ENCODE peak calls at places on chromosomes 3 and 15, in five cellular contexts. G is Peyer's patch; B is tibial nerve; L is CD4-positive, alpha-beta T cell; S is CD8-positive, alpha-beta memory T cell. H is an unnamed sample.

GRCh38 chr3:115074502-115074901 is 72.6 kb downstream of the ZBTB20 start:
- DNase-seq in G (no peak), B (no peak), S (no peak), L (no peak), H (no peak)

GRCh38 chr3:107268461-107268860 is 108.8 kb upstream of the CCDC54 start:
- DNase-seq in L (no peak), B (no peak), S (no peak), G (no peak), H (no peak)

GRCh38 chr15:43954181-43954621 is 127.4 kb downstream of the WDR76 start:
- DNase-seq in S (no peak), G (no peak), B (no peak), L (no peak), H (peak)

GRCh38 chr3:32901005-32901932 is 50.2 kb upstream of the CCR4 start:
- DNase-seq in B (no peak), G (no peak), S (no peak), L (no peak), H (no peak)

GRCh38 chr15:87672309-87672897 is 584.1 kb downstream of the NTRK3 start:
- DNase-seq in G (no peak), L (no peak), B (no peak), S (no peak), H (no peak)

GRCh38 chr3:187719628-187720336 is 17.4 kb upstream of the RTP2 start:
- DNase-seq in B (no peak), L (no peak), S (no peak), G (no peak), H (peak)

GRCh38 chr3:20682573-20682972 is 496.6 kb upstream of the SGO1 start:
- DNase-seq in S (no peak), G (no peak), B (no peak), L (no peak), H (no peak)

GRCh38 chr3:189132125-189132744 is 39.5 kb upstream of the TPRG1 start:
- DNase-seq in L (peak), S (peak), G (no peak), B (no peak), H (no peak)

GRCh38 chr15:70976856-70977255 is 84.2 kb downstream of the LRRC49 start:
- DNase-seq in L (no peak), G (no peak), S (no peak), B (no peak), H (no peak)

GRCh38 chr3:71062920-71063767 is 520.4 kb downstream of the FOXP1 start:
- DNase-seq in G (no peak), L (no peak), B (no peak), S (no peak), H (no peak)

GRCh38 chr3:128735287-128735686 is 9.3 kb downstream of the RAB7A start:
- DNase-seq in B (no peak), G (no peak), S (no peak), L (no peak), H (no peak)

GRCh38 chr3:15694628-15695027 is 93.1 kb downstream of the BTD start:
- DNase-seq in S (no peak), B (no peak), G (no peak), L (no peak), H (no peak)

GRCh38 chr15:70503073-70503745 is 260.1 kb downstream of the UACA start:
- DNase-seq in G (no peak), S (no peak), L (no peak), B (no peak), H (no peak)

GRCh38 chr15:77642793-77643430 is 10.2 kb upstream of the LINGO1 start:
- DNase-seq in L (no peak), S (no peak), B (no peak), G (peak), H (no peak)

GRCh38 chr15:39403674-39404117 is 177.2 kb upstream of the THBS1 start:
- DNase-seq in G (no peak), B (no peak), S (no peak), L (no peak), H (no peak)

GRCh38 chr15:71337197-71337845 is 222.1 kb downstream of the THSD4 start:
- DNase-seq in G (no peak), B (no peak), L (no peak), S (no peak), H (no peak)

GRCh38 chr3:117696871-117697270 is 987.3 kb downstream of the TUSC7 start:
- DNase-seq in L (no peak), B (no peak), G (no peak), S (no peak), H (no peak)

GRCh38 chr15:51917493-51917892 is 54.1 kb downstream of the LEO1 start:
- DNase-seq in B (no peak), L (no peak), G (no peak), S (no peak), H (no peak)

GRCh38 chr3:154431043-154431442 is 1.1 kb upstream of the GPR149 start:
- DNase-seq in L (no peak), B (no peak), S (no peak), G (no peak), H (no peak)

GRCh38 chr3:176505878-176506621 is 691.2 kb downstream of the TBL1XR1 start:
- DNase-seq in G (no peak), B (no peak), S (no peak), L (no peak), H (no peak)

GRCh38 chr3:159668461-159668860 is 320.2 kb upstream of the IL12A start:
- DNase-seq in G (no peak), L (no peak), B (no peak), S (no peak), H (no peak)

GRCh38 chr15:51403072-51403878 is 61.8 kb downstream of the GLDN start:
- DNase-seq in S (no peak), G (no peak), B (no peak), L (no peak), H (no peak)

GRCh38 chr15:65377105-65377975 is 462 bp downstream of the IGDCC3 start:
- DNase-seq in G (peak), S (no peak), B (no peak), L (no peak), H (no peak)

GRCh38 chr3:189974372-189974771 is 146.3 kb downstream of the P3H2 start:
- DNase-seq in S (no peak), G (no peak), B (no peak), L (no peak), H (no peak)

GRCh38 chr3:160968731-160969130 is 136.4 kb downstream of the B3GALNT1 start:
- DNase-seq in G (no peak), S (no peak), L (no peak), B (no peak), H (no peak)

GRCh38 chr15:73948396-73948795 is 22.1 kb downstream of the LOXL1 start:
- DNase-seq in L (no peak), B (no peak), G (peak), S (no peak), H (no peak)

GRCh38 chr3:104763007-104763406 is 603.7 kb upstream of the ALCAM start:
- DNase-seq in L (no peak), S (no peak), B (no peak), G (no peak), H (peak)

GRCh38 chr3:98613616-98614015 is 20.2 kb upstream of the CPOX start:
- DNase-seq in B (no peak), S (no peak), L (no peak), G (no peak), H (no peak)

GRCh38 chr3:21377366-21377765 is 373.6 kb downstream of the ZNF385D start:
- DNase-seq in S (no peak), B (no peak), G (no peak), L (no peak), H (no peak)

GRCh38 chr3:126478581-126479310 is 3.1 kb upstream of the ZXDC start:
- DNase-seq in L (no peak), S (no peak), B (no peak), G (peak), H (no peak)

GRCh38 chr3:126476166-126476975 is 680 bp upstream of the ZXDC start:
- DNase-seq in S (no peak), B (peak), G (no peak), L (peak), H (no peak)

GRCh38 chr3:126475411-126476114 is at the start of gene ZXDC:
- DNase-seq in S (peak), B (peak), L (peak), G (peak), H (peak)

GRCh38 chr3:126474498-126475410 is 937 bp downstream of the ZXDC start:
- DNase-seq in B (no peak), L (no peak), S (peak), G (peak), H (no peak)

GRCh38 chr3:126476976-126477330 is 1.3 kb upstream of the ZXDC start:
- DNase-seq in S (no peak), G (peak), B (no peak), L (no peak), H (no peak)
- H3K27ac ChIP-seq in S (no peak), G (no peak), B (peak), L (no peak), H (no peak)

GRCh38 chr15:85743392-85744045 is 51.2 kb downstream of the KLHL25 start:
- DNase-seq in G (no peak), L (no peak), S (no peak), B (no peak), H (no peak)

GRCh38 chr15:85741662-85742061 is 53.1 kb downstream of the KLHL25 start:
- DNase-seq in S (no peak), G (no peak), L (no peak), B (no peak), H (no peak)

GRCh38 chr15:85744636-85745422 is 49.9 kb downstream of the KLHL25 start:
- DNase-seq in G (no peak), S (no peak), B (no peak), L (no peak), H (no peak)

GRCh38 chr15:85741021-85741421 is 53.7 kb downstream of the KLHL25 start:
- DNase-seq in L (no peak), G (no peak), B (no peak), S (no peak), H (no peak)

DNA sequence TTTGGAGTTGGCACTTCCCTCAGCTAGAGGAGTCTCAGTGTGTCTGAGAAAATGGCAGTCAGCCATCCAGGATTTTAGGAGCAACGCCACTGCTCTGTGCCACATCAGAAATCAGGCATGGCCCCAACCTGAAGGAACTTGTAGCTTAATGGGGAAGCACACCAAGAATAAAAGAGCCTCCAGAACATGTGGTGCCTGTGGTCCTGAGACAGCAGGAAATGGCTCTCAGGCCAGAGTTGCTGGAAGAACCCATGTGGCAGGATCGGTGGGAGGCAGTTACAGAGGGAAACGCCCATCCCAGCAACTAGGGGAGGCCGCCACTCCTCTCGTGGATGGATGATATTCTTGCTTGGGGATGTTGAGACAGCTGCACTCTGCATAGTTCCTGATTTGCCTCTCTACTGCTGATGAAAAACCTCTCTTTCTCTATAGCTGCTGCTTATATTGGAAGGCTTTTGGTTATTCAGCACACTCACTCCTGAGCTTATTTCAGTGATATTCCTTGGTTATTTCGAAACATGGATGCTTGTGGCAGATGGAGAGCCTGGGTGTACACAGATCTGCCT is 52.5 kb downstream of the KLHL25 start:
- DNase-seq in L (no peak), G (no peak), S (no peak), B (no peak), H (no peak)
- H3K27ac ChIP-seq in L (no peak), G (no peak), S (no peak), B (no peak), H (peak)

GRCh38 chr15:85693277-85693676 is 101.4 kb downstream of the KLHL25 start:
- DNase-seq in B (no peak), L (no peak), G (no peak), S (no peak), H (no peak)

GRCh38 chr15:85690546-85691226 is 104.0 kb downstream of the KLHL25 start:
- DNase-seq in L (no peak), B (no peak), G (no peak), S (no peak), H (no peak)

GRCh38 chr15:85694086-85694485 is 100.6 kb downstream of the KLHL25 start:
- DNase-seq in L (no peak), G (no peak), B (no peak), S (no peak), H (no peak)

GRCh38 chr15:85691350-85692240 is 103.1 kb downstream of the KLHL25 start:
- DNase-seq in G (no peak), L (no peak), S (no peak), B (no peak), H (no peak)

GRCh38 chr15:85692873-85693272 is 101.9 kb downstream of the KLHL25 start:
- DNase-seq in S (peak), L (no peak), G (no peak), B (no peak), H (no peak)
- H3K27ac ChIP-seq in S (peak), L (peak), G (peak), B (peak), H (no peak)

GRCh38 chr15:80787238-80787805 is 8.2 kb downstream of the CEMIP start:
- DNase-seq in L (no peak), S (no peak), B (no peak), G (no peak), H (no peak)

GRCh38 chr15:80791004-80791403 is 11.8 kb downstream of the CEMIP start:
- DNase-seq in L (no peak), S (no peak), G (no peak), B (no peak), H (no peak)

GRCh38 chr15:80788536-80788935 is 9.4 kb downstream of the CEMIP start:
- DNase-seq in L (no peak), S (no peak), G (no peak), B (no peak), H (no peak)

GRCh38 chr15:80789836-80790235 is 10.7 kb downstream of the CEMIP start:
- DNase-seq in B (no peak), G (no peak), S (no peak), L (no peak), H (no peak)

DNA sequence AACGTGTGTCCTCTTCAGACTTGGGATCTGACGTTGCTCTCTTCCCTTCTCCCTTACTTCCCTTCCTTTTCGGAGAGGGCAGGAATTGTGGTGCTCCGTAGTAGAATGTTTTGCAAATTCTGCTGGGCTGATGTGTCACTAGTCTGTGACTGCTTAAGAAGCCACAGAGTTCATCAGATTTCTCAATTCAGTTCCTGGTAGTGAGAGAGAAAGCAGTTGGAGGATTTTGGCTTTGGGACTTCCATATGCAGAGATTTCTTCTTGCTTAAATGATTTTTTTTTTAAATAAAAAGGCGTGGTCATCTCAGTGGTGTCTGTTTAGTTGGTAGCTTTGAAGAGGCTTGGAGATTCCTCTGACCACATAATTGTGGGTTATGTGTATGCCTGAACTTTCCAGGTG is 10.1 kb downstream of the CEMIP start:
- DNase-seq in B (no peak), G (no peak), L (no peak), S (no peak), H (no peak)
- H3K27ac ChIP-seq in B (no peak), G (no peak), L (no peak), S (no peak), H (no peak)